ENCODE peak calls at places on chromosomes 5 and 9, in four cellular contexts. Z, Q, E and Y are unnamed samples.

GRCh38 chr9:89022071-89022721 is 30.9 kb downstream of the S1PR3 start:
- DNase-seq in E (no peak), Q (no peak), Z (no peak), Y (no peak)

GRCh38 chr5:10400834-10401233 is 40.8 kb upstream of the ROPN1L start:
- DNase-seq in Z (no peak), E (no peak), Q (no peak), Y (no peak)

GRCh38 chr5:170497311-170498038 is 6.3 kb upstream of the KCNIP1 start:
- DNase-seq in Z (no peak), E (no peak), Q (no peak), Y (no peak)

GRCh38 chr5:143245929-143246561 is 157.4 kb downstream of the NR3C1 start:
- DNase-seq in Z (no peak), E (no peak), Q (no peak), Y (peak; percentile 84)

GRCh38 chr5:132181011-132181629 is 46.5 kb downstream of the P4HA2 start:
- DNase-seq in Z (no peak), Q (no peak), E (no peak), Y (no peak)

GRCh38 chr5:115497200-115497599 is 47.4 kb downstream of the FEM1C start:
- DNase-seq in E (no peak), Z (no peak), Q (no peak), Y (no peak)

GRCh38 chr5:52657231-52657645 is 130.5 kb upstream of the ITGA1 start:
- DNase-seq in Q (no peak), E (no peak), Z (no peak), Y (peak; percentile 2)

GRCh38 chr9:133709716-133710571 is 28.2 kb downstream of the SARDH start:
- DNase-seq in Z (no peak), E (no peak), Q (no peak), Y (no peak)

GRCh38 chr9:85600675-85601263 is 141.0 kb downstream of the AGTPBP1 start:
- DNase-seq in Z (no peak), E (peak; percentile 45), Q (no peak), Y (no peak)